ENCODE peak calls at places on chromosomes 4 and X, in six cellular contexts. Y, U, X, W, I and S are unnamed samples.

GRCh38 chr4:10074767-10075105 is 41.9 kb downstream of the WDR1 start:
- DNase-seq in Y (no peak), U (peak; percentile 68), X (no peak), W (no peak), I (peak; percentile 23), S (no peak)

GRCh38 chr4:119242417-119242816 is 29.9 kb downstream of the USP53 start:
- DNase-seq in Y (no peak), U (no peak), X (no peak), W (no peak), I (no peak), S (no peak)

GRCh38 chr4:15882675-15883086 is 55.9 kb downstream of the FGFBP1 start:
- DNase-seq in Y (no peak), U (peak; percentile 90), X (peak; percentile 67), W (peak; percentile 40), I (peak; percentile 62), S (no peak)

GRCh38 chr4:44149242-44149641 is 299.4 kb downstream of the KCTD8 start:
- DNase-seq in Y (no peak), U (no peak), X (no peak), W (no peak), I (no peak), S (no peak)

GRCh38 chr4:48129307-48130014 is 4.6 kb downstream of the TXK start:
- DNase-seq in Y (no peak), U (no peak), X (no peak), W (no peak), I (no peak), S (no peak)

GRCh38 chrX:30023451-30023850 is 191.9 kb upstream of the MAGEB2 start:
- DNase-seq in Y (no peak), U (no peak), X (no peak), W (no peak), I (no peak), S (no peak)

GRCh38 chrX:151984328-151984727 is 9.9 kb upstream of the GABRE start:
- DNase-seq in Y (no peak), U (peak; percentile 90), X (no peak), W (no peak), I (no peak), S (no peak)

GRCh38 chrX:22220941-22221340 is 51.8 kb upstream of the CBLL2 start:
- DNase-seq in Y (no peak), U (peak; percentile 91), X (no peak), W (no peak), I (no peak), S (no peak)

GRCh38 chr4:152265149-152265621 is 270.7 kb downstream of the FBXW7 start:
- DNase-seq in Y (no peak), U (peak; percentile 98), X (no peak), W (no peak), I (no peak), S (no peak)

GRCh38 chrX:13144927-13145659 is 100.7 kb upstream of the FAM9C start:
- DNase-seq in Y (no peak), U (no peak), X (no peak), W (no peak), I (no peak), S (no peak)

GRCh38 chrX:149284616-149285015 is 220.5 kb downstream of the IDS start:
- DNase-seq in Y (no peak), U (peak; percentile 3), X (no peak), W (no peak), I (no peak), S (no peak)

GRCh38 chr4:73109493-73109892 is 40.0 kb upstream of the COX18 start:
- DNase-seq in Y (no peak), U (no peak), X (no peak), W (no peak), I (no peak), S (no peak)

GRCh38 chr4:7554885-7555284 is 120.2 kb upstream of the PSAPL1 start:
- DNase-seq in Y (no peak), U (no peak), X (no peak), W (no peak), I (no peak), S (no peak)

GRCh38 chrX:107678957-107679740 is 50.8 kb downstream of the PRPS1 start:
- DNase-seq in Y (peak; percentile 37), U (peak; percentile 64), X (no peak), W (peak; percentile 22), I (no peak), S (peak; percentile 69)

GRCh38 chrX:132615396-132616131 is 126.7 kb upstream of the MBNL3 start:
- DNase-seq in Y (peak; percentile 16), U (peak; percentile 79), X (no peak), W (no peak), I (peak; percentile 45), S (no peak)

GRCh38 chrX:40573763-40574162 is 7.0 kb upstream of the ATP6AP2 start:
- DNase-seq in Y (no peak), U (peak; percentile 36), X (peak; percentile 32), W (no peak), I (no peak), S (no peak)

GRCh38 chr4:38610844-38611550 is 53.0 kb upstream of the KLF3 start:
- DNase-seq in Y (no peak), U (no peak), X (no peak), W (no peak), I (no peak), S (no peak)

GRCh38 chr4:1375051-1375721 is 28.2 kb downstream of the UVSSA start:
- DNase-seq in Y (no peak), U (no peak), X (no peak), W (no peak), I (no peak), S (no peak)

GRCh38 chrX:56025872-56026571 is 206.1 kb upstream of the KLF8 start:
- DNase-seq in Y (no peak), U (no peak), X (no peak), W (no peak), I (no peak), S (no peak)

GRCh38 chr4:176383273-176384077 is 63.7 kb downstream of the SPCS3 start:
- DNase-seq in Y (no peak), U (no peak), X (no peak), W (no peak), I (no peak), S (no peak)

GRCh38 chr4:153084939-153085630 is 119.2 kb upstream of the TRIM2 start:
- DNase-seq in Y (peak; percentile 74), U (peak; percentile 79), X (no peak), W (peak; percentile 51), I (peak; percentile 77), S (peak; percentile 47)

GRCh38 chr4:21768349-21769310 is 179.9 kb downstream of the KCNIP4 start:
- DNase-seq in Y (no peak), U (peak; percentile 65), X (peak; percentile 47), W (no peak), I (no peak), S (no peak)

GRCh38 chr4:175616287-175616686 is 195.8 kb downstream of the GPM6A start:
- DNase-seq in Y (no peak), U (no peak), X (no peak), W (no peak), I (no peak), S (no peak)

GRCh38 chrX:2351321-2351720 is 149.5 kb downstream of the DHRSX start:
- DNase-seq in Y (no peak), U (peak; percentile 79), X (no peak), W (no peak), I (no peak), S (no peak)

GRCh38 chr4:171449082-171449481 is 364.1 kb upstream of the GALNTL6 start:
- DNase-seq in Y (no peak), U (no peak), X (no peak), W (no peak), I (no peak), S (no peak)

GRCh38 chrX:27883468-27884092 is 75.8 kb downstream of the MAGEB10 start:
- DNase-seq in Y (no peak), U (no peak), X (no peak), W (no peak), I (no peak), S (no peak)

GRCh38 chr4:40202474-40202873 is 5.6 kb downstream of the RHOH start:
- DNase-seq in Y (no peak), U (no peak), X (no peak), W (no peak), I (no peak), S (no peak)

GRCh38 chr4:113618205-113618604 is 143.3 kb downstream of the CAMK2D start:
- DNase-seq in Y (no peak), U (no peak), X (no peak), W (no peak), I (no peak), S (no peak)

GRCh38 chrX:23931149-23931604 is 23.4 kb downstream of the CXorf58 start:
- DNase-seq in Y (no peak), U (no peak), X (peak; percentile 25), W (no peak), I (no peak), S (no peak)